ENCODE peak calls at places on chromosome 10, in five cellular contexts. A, H, P, Y and V are unnamed samples.

GRCh38 chr10:102065561-102066420 is 642 bp downstream of the HPS6 start:
- ATAC-seq in Y (peak; percentile 54), A (peak; percentile 8), H (peak; percentile 8), P (peak; percentile 23), V (peak; percentile 44)

GRCh38 chr10:60795465-60796202 is 17.4 kb downstream of the CDK1 start:
- ATAC-seq in H (no peak), Y (no peak), A (no peak), P (no peak), V (no peak)

GRCh38 chr10:102545265-102545664 is 41.5 kb downstream of the SUFU start:
- ATAC-seq in H (no peak), P (no peak), Y (no peak), A (no peak), V (no peak)

GRCh38 chr10:48745662-48746245 is 61.1 kb downstream of the WDFY4 start:
- ATAC-seq in H (no peak), P (no peak), Y (no peak), A (no peak), V (no peak)

GRCh38 chr10:10792681-10793080 is 225.0 kb upstream of the CELF2 start:
- ATAC-seq in H (no peak), Y (no peak), A (no peak), P (no peak), V (no peak)

GRCh38 chr10:85858776-85859515 is 507.6 kb downstream of the GRID1 start:
- ATAC-seq in H (no peak), P (no peak), Y (no peak), A (no peak), V (no peak)

GRCh38 chr10:109218207-109218606 is 705.1 kb downstream of the XPNPEP1 start:
- ATAC-seq in A (no peak), H (no peak), Y (no peak), P (no peak), V (no peak)

GRCh38 chr10:4721994-4722753 is 103.8 kb upstream of the AKR1E2 start:
- ATAC-seq in A (no peak), P (no peak), Y (no peak), H (no peak), V (no peak)

GRCh38 chr10:127492607-127493250 is 56.4 kb upstream of the NPS start:
- ATAC-seq in Y (no peak), H (no peak), A (no peak), P (no peak), V (no peak)

GRCh38 chr10:94299417-94299816 is 63.3 kb downstream of the NOC3L start:
- ATAC-seq in H (peak; percentile 51), P (peak; percentile 45), A (peak; percentile 55), Y (no peak), V (peak; percentile 41)

GRCh38 chr10:102845352-102845902 is 8.2 kb upstream of the CYP17A1 start:
- ATAC-seq in P (no peak), A (no peak), H (no peak), Y (no peak), V (no peak)

GRCh38 chr10:102435098-102435497 is 2.7 kb upstream of the CUEDC2 start:
- ATAC-seq in P (no peak), A (no peak), Y (no peak), H (no peak), V (no peak)

GRCh38 chr10:97633921-97634320 is 621 bp upstream of the MORN4 start:
- ATAC-seq in Y (peak; percentile 61), H (peak; percentile 47), A (no peak), P (no peak), V (no peak)

GRCh38 chr10:63132651-63133055 is 475 bp upstream of the NRBF2 start:
- ATAC-seq in H (no peak), A (no peak), Y (no peak), P (no peak), V (no peak)

GRCh38 chr10:133394064-133394663 is at the start of gene MTG1:
- ATAC-seq in H (peak; percentile 74), Y (peak; percentile 99), P (peak; percentile 84), A (peak; percentile 83), V (peak; percentile 87)

GRCh38 chr10:306654-307185 is 171.5 kb downstream of the ZMYND11 start:
- ATAC-seq in Y (peak; percentile 61), P (no peak), H (no peak), A (no peak), V (peak; percentile 79)

GRCh38 chr10:63446716-63447440 is 18.9 kb downstream of the JMJD1C start:
- ATAC-seq in P (no peak), H (no peak), A (no peak), Y (no peak), V (no peak)

GRCh38 chr10:78875932-78876331 is 192.8 kb upstream of the ZMIZ1 start:
- ATAC-seq in P (no peak), A (no peak), Y (no peak), H (no peak), V (no peak)

GRCh38 chr10:5618829-5619228 is 47.6 kb downstream of the ASB13 start:
- ATAC-seq in P (no peak), Y (no peak), H (no peak), A (no peak), V (no peak)

GRCh38 chr10:106825996-106826395 is 338.5 kb downstream of the SORCS1 start:
- ATAC-seq in H (no peak), Y (no peak), A (no peak), P (no peak), V (no peak)

GRCh38 chr10:121771957-121772356 is 155.9 kb downstream of the ATE1 start:
- ATAC-seq in P (no peak), Y (no peak), H (no peak), A (no peak), V (no peak)

GRCh38 chr10:75547391-75548298 is 116.2 kb downstream of the LRMDA start:
- ATAC-seq in P (peak; percentile 51), A (no peak), H (no peak), Y (no peak), V (no peak)

GRCh38 chr10:106836923-106837322 is 327.6 kb downstream of the SORCS1 start:
- ATAC-seq in H (peak; percentile 72), P (peak; percentile 74), Y (peak; percentile 57), A (no peak), V (peak; percentile 66)

GRCh38 chr10:8278099-8278498 is 223.6 kb downstream of the GATA3 start:
- ATAC-seq in Y (no peak), P (no peak), A (no peak), H (peak; percentile 58), V (no peak)

GRCh38 chr10:62231805-62232204 is 36.8 kb downstream of the RTKN2 start:
- ATAC-seq in H (no peak), Y (no peak), A (no peak), P (no peak), V (no peak)

GRCh38 chr10:34826221-34826620 is 11.1 kb upstream of the PARD3 start:
- ATAC-seq in P (no peak), Y (no peak), A (no peak), H (no peak), V (no peak)

GRCh38 chr10:78316451-78316931 is 282.8 kb downstream of the RPS24 start:
- ATAC-seq in P (no peak), Y (no peak), A (no peak), H (no peak), V (no peak)

GRCh38 chr10:124077216-124077615 is 16.2 kb downstream of the CHST15 start:
- ATAC-seq in P (no peak), H (no peak), A (no peak), Y (no peak), V (no peak)

GRCh38 chr10:4498763-4499251 is 327.2 kb upstream of the AKR1E2 start:
- ATAC-seq in P (no peak), Y (peak; percentile 73), A (no peak), H (no peak), V (no peak)

GRCh38 chr10:132546567-132547420 is 9.2 kb downstream of the INPP5A start:
- ATAC-seq in P (no peak), H (no peak), A (no peak), Y (peak; percentile 75), V (peak; percentile 60)